ENCODE peak calls at places on chromosomes 3 and 15, in four cellular contexts. Z, S, W and B are unnamed samples.

GRCh38 chr15:58453931-58454793 is 22.4 kb downstream of the LIPC start:
- DNase-seq in W (no peak), S (no peak), Z (no peak), B (no peak)

GRCh38 chr15:85667491-85668424 is 127.0 kb downstream of the KLHL25 start:
- DNase-seq in S (no peak), W (no peak), Z (peak; percentile 48), B (no peak)

GRCh38 chr15:27468151-27468556 is 497.2 kb downstream of the GABRG3 start:
- DNase-seq in S (no peak), Z (no peak), W (no peak), B (no peak)

GRCh38 chr3:98730338-98730737 is 32.8 kb upstream of the ST3GAL6 start:
- DNase-seq in Z (no peak), S (no peak), W (no peak), B (no peak)

GRCh38 chr3:178967184-178967532 is 104.5 kb downstream of the ZMAT3 start:
- DNase-seq in S (no peak), W (no peak), Z (no peak), B (no peak)

GRCh38 chr15:70142322-70143191 is 44.8 kb upstream of the TLE3 start:
- DNase-seq in W (no peak), Z (no peak), S (no peak), B (no peak)

GRCh38 chr3:37030573-37030972 is 37.3 kb downstream of the MLH1 start:
- DNase-seq in Z (no peak), W (no peak), S (no peak), B (no peak)

GRCh38 chr3:23258110-23258509 is 55.0 kb downstream of the UBE2E2 start:
- DNase-seq in S (no peak), Z (no peak), W (no peak), B (no peak)

GRCh38 chr3:53486961-53487654 is 7.3 kb upstream of the CACNA1D start:
- DNase-seq in W (no peak), Z (no peak), S (no peak), B (no peak)

GRCh38 chr3:32021155-32021554 is 39.6 kb downstream of the ZNF860 start:
- DNase-seq in S (no peak), Z (no peak), W (no peak), B (no peak)

GRCh38 chr15:42273099-42273899 is at the start of the genes GANC and TMEM87A:
- DNase-seq in S (peak; percentile 88), W (peak; percentile 89), Z (peak; percentile 97), B (peak; percentile 97)

GRCh38 chr3:66722675-66723074 is 221.9 kb upstream of the LRIG1 start:
- DNase-seq in W (no peak), Z (no peak), S (no peak), B (no peak)

GRCh38 chr3:87350367-87351199 is 74.2 kb upstream of the POU1F1 start:
- DNase-seq in Z (peak; percentile 38), S (peak; percentile 46), W (peak; percentile 43), B (peak; percentile 33)

GRCh38 chr15:56794150-56794922 is 61.0 kb upstream of the ZNF280D start:
- DNase-seq in S (no peak), Z (no peak), W (no peak), B (no peak)

GRCh38 chr15:69592954-69593353 is 140.3 kb downstream of the RPLP1 start:
- DNase-seq in W (peak; percentile 68), Z (no peak), S (no peak), B (no peak)

GRCh38 chr3:100591411-100591810 is 18.0 kb upstream of the ADGRG7 start:
- DNase-seq in W (no peak), Z (no peak), S (no peak), B (no peak)

GRCh38 chr3:184299488-184300376 is 691 bp downstream of the PSMD2 start:
- DNase-seq in Z (no peak), W (no peak), S (no peak), B (no peak)

GRCh38 chr15:56199038-56199437 is 44.6 kb downstream of the RFX7 start:
- DNase-seq in S (no peak), Z (no peak), W (no peak), B (no peak)

GRCh38 chr3:28544236-28544635 is 195.6 kb upstream of the AZI2 start:
- DNase-seq in W (no peak), Z (no peak), S (no peak), B (no peak)

GRCh38 chr3:160735801-160736200 is 20.2 kb upstream of the PPM1L start:
- DNase-seq in W (no peak), S (no peak), Z (no peak), B (no peak)

GRCh38 chr15:57356178-57356577 is 20.1 kb upstream of the CGNL1 start:
- DNase-seq in S (no peak), W (no peak), Z (no peak), B (no peak)

GRCh38 chr3:25386686-25387271 is 41.3 kb upstream of the RARB start:
- DNase-seq in Z (no peak), W (no peak), S (no peak), B (no peak)

GRCh38 chr3:108070356-108070755 is 20.5 kb downstream of the CD47 start:
- DNase-seq in W (no peak), S (no peak), Z (no peak), B (no peak)
- H3K4me3 ChIP-seq in W (no peak overlapping the region), S (no peak overlapping the region), Z (no peak overlapping the region), B (no peak overlapping the region)

DNA sequence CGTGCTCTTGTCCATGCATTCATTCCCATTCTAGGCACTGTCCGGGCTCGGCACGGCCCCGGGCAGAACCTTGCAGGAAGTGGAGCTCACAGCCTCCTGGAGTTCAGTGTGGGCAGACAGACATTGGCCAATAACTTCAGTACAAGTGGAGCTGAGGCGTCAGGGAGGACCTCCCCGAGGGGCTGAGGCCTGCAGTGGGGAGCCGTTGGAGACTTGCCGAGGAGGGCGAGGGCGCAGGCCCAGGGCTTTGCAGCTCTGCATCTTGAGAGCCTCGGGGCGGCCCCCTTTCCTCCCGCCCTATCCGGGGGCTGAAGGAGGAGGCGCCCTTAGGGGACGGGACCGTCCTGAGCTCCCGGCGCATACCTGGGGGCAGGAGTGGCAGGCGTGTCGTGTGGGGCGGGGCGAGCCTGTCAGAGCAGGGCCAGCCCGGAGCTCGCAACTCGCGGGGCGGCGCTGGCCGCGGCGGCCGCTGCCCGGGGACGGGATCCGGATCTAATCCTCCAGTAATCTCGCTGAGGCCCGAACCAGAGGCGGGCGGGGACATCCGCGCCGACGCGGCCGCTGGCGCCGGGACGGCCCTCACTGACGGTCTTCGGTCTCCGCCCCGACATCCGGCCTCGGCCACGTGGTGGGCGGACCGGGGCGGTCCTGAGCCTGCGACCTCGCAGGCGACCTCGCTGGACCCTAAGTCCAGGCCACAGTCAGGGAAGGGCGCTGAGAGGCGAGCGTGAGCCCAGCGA is at the start of gene ACY1:
- DNase-seq in W (peak; percentile 83), Z (peak; percentile 57), S (peak; percentile 97), B (no peak)
- TF ChIP-seq POLR2AphosphoS5 in W (peak; percentile 77), Z (peak; percentile 86), S (peak; percentile 32), B (peak; percentile 79)

GRCh38 chr15:88391006-88391405 is 76.2 kb downstream of the MRPL46 start:
- DNase-seq in Z (no peak), S (no peak), W (no peak), B (no peak)

GRCh38 chr15:88389120-88389519 is 78.1 kb downstream of the MRPL46 start:
- DNase-seq in S (no peak), Z (no peak), W (no peak), B (no peak)

GRCh38 chr15:88391700-88392099 is 75.5 kb downstream of the MRPL46 start:
- DNase-seq in Z (no peak), W (no peak), S (no peak), B (no peak)

GRCh38 chr15:88388702-88389101 is 78.5 kb downstream of the MRPL46 start:
- DNase-seq in Z (no peak), S (no peak), W (no peak), B (no peak)

DNA sequence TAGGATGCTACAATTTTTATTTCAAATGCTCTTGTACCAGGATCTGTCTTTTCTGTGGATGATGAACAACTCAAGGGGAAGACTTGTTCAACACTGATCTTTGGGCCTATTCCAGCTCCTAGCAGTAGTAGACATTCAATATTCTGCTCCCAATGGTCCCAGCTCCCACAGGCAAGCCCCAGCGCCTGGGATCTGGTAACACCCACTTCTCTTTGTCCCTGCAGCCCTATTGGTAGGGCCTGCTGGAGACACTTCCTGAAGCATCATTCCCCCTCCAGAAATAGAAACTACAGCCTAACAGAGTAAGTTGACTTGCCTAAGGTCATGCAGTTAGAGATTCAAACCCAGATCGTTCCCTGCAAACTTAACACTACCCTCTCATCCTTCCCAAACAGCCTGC is 76.7 kb downstream of the MRPL46 start:
- DNase-seq in Z (no peak), S (no peak), W (no peak), B (no peak)
- TF ChIP-seq SIN3A in Z (no peak), S (no peak), W (no peak), B (no peak)

DNA sequence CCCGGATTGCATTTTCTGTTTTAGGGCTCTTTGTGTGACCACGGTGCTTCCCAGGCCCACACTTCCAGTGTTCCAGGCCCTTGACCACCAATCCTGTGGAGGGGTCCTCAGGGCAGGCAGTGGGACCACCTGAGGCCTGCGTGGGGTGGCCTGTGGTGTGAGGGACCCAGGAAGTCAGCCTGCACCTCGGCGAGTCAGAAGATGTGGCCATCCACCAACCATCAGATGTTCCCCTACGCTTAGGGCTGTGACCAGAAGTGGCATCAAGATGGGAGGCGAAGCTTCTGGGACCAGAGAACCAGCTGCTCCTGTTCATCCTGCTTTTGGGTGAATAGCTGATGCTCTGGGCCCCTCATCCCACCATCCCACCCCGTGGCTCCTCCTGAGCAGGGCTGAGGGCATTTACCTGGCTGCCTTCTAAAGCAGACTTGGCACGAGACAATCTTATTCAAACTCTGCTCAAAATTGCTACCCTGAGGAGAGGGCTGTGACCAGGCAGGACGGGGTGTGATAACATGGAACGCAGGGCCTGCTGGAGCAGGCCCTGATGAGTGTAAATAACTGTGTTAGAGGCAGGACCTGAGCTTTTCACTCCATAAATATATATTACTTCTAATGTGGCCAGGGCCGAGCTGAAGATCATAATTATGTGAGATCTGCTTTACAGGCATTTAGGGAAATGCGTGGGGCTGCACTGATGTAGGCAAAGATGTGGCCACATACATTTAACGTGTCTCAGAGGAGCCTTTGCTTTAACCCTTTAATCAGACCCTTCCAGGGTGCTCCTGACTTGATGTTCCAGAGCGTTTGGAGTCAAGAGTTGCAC is 28.8 kb downstream of the SMAD3 start:
- DNase-seq in S (no peak), W (no peak), Z (no peak), B (no peak)
- H3K4me3 ChIP-seq in S (no peak overlapping the region), W (no peak overlapping the region), Z (no peak overlapping the region), B (no peak overlapping the region)

DNA sequence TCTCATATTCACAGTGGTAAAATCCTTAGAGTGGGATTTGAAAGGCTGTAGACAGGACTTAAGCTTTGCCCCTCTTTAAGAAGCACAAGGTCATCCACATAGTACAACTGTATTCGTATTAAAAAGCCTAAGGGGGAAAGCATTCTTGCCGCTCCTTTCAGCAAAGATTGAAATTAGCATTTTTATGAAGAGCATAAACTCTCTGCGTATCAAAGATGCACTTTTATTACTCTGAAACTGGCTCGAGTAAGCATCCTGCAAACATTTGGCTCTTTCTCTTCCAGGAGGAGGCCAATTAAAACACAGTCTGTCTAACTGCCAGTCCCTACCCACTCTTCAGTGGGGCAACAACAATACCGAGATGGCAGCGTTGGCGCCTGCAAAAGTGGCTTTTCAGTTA is 192.5 kb upstream of the TPRG1 start:
- DNase-seq in Z (no peak), S (no peak), W (no peak), B (no peak)
- TF ChIP-seq POLR2AphosphoS5 in Z (no peak), S (no peak), W (no peak), B (no peak)

GRCh38 chr3:63279000-63279366 is 875 bp downstream of the SYNPR start:
- DNase-seq in S (peak; percentile 41), W (no peak), Z (no peak), B (no peak)
- TF ChIP-seq SIN3A in S (no peak), W (no peak), Z (no peak), B (no peak)